ENCODE peak calls at places on chromosomes 11 and 22, in five cellular contexts. One of them, this sample, is unnamed.

GRCh38 chr11:82864268-82864667 is 36.0 kb downstream of the PRCP start:
- DNase-seq in NCI-H1092 treated with DMSO at 0.1 percent for 48 hours: peak
- DNase-seq in mesothelial cell of epicardium: no peak
- DNase-seq in endothelial cell: peak
- DNase-seq in endodermal cell: peak
- DNase-seq in this sample: peak

GRCh38 chr11:118277312-118277711 is 13.2 kb upstream of the MPZL2 start:
- DNase-seq in NCI-H1092 treated with DMSO at 0.1 percent for 48 hours: no peak
- DNase-seq in mesothelial cell of epicardium: no peak
- DNase-seq in endothelial cell: no peak
- DNase-seq in endodermal cell: peak
- DNase-seq in this sample: no peak

GRCh38 chr11:86916330-86916729 is 38.9 kb downstream of the FZD4 start:
- DNase-seq in NCI-H1092 treated with DMSO at 0.1 percent for 48 hours: no peak
- DNase-seq in mesothelial cell of epicardium: no peak
- DNase-seq in endothelial cell: no peak
- DNase-seq in endodermal cell: no peak
- DNase-seq in this sample: no peak

GRCh38 chr11:127106142-127106541 is 105.6 kb upstream of the KIRREL3 start:
- DNase-seq in NCI-H1092 treated with DMSO at 0.1 percent for 48 hours: peak
- DNase-seq in mesothelial cell of epicardium: no peak
- DNase-seq in endothelial cell: no peak
- DNase-seq in endodermal cell: peak
- DNase-seq in this sample: no peak

GRCh38 chr11:64568584-64569140 is 22.4 kb upstream of the SLC22A12 start:
- DNase-seq in NCI-H1092 treated with DMSO at 0.1 percent for 48 hours: no peak
- DNase-seq in mesothelial cell of epicardium: no peak
- DNase-seq in endothelial cell: no peak
- DNase-seq in endodermal cell: peak
- DNase-seq in this sample: no peak

GRCh38 chr11:58292017-58292416 is 24.0 kb upstream of the OR10W1 start:
- DNase-seq in NCI-H1092 treated with DMSO at 0.1 percent for 48 hours: no peak
- DNase-seq in mesothelial cell of epicardium: no peak
- DNase-seq in endothelial cell: no peak
- DNase-seq in endodermal cell: no peak
- DNase-seq in this sample: no peak

GRCh38 chr11:102010776-102011500 is 36.3 kb upstream of the CFAP300 start:
- DNase-seq in NCI-H1092 treated with DMSO at 0.1 percent for 48 hours: no peak
- DNase-seq in mesothelial cell of epicardium: peak
- DNase-seq in endothelial cell: peak
- DNase-seq in endodermal cell: peak
- DNase-seq in this sample: no peak

GRCh38 chr22:39128508-39128907 is 24.0 kb downstream of the CBX7 start:
- DNase-seq in NCI-H1092 treated with DMSO at 0.1 percent for 48 hours: no peak
- DNase-seq in mesothelial cell of epicardium: no peak
- DNase-seq in endothelial cell: no peak
- DNase-seq in endodermal cell: no peak
- DNase-seq in this sample: no peak

GRCh38 chr11:131495417-131495816 is 125.0 kb downstream of the NTM start:
- DNase-seq in NCI-H1092 treated with DMSO at 0.1 percent for 48 hours: no peak
- DNase-seq in mesothelial cell of epicardium: no peak
- DNase-seq in endothelial cell: no peak
- DNase-seq in endodermal cell: no peak
- DNase-seq in this sample: peak

GRCh38 chr11:42234381-42235035 is 775.1 kb upstream of the LRRC4C start:
- DNase-seq in NCI-H1092 treated with DMSO at 0.1 percent for 48 hours: no peak
- DNase-seq in mesothelial cell of epicardium: no peak
- DNase-seq in endothelial cell: no peak
- DNase-seq in endodermal cell: no peak
- DNase-seq in this sample: no peak

This sample was measured in midbrain.